ENCODE peak calls at places on chromosomes 16 and 17, in eight cellular contexts. D is body of pancreas, I is A549, U is sigmoid colon, V is prostate gland, H is breast epithelium, W is gastrocnemius medialis, Z is IMR-90. C is an unnamed sample. For H3K9me3 and H3K4me1, the result is how much of the 10 kb centered on the place peaks cover.

GRCh38 chr17:66431910-66432309 is 129.5 kb downstream of the PRKCA start:
- DNase-seq in I (peak), D (no peak), V (no peak), Z (peak), U (no peak), W (no peak), H (no peak), C (no peak)

GRCh38 chr17:16013943-16014407 is 14.4 kb downstream of the TTC19 start:
- DNase-seq in H (no peak), Z (peak), D (no peak), V (no peak), I (peak), W (no peak), U (no peak), C (no peak)

GRCh38 chr17:27532269-27533067 is 76.2 kb downstream of the KSR1 start:
- DNase-seq in Z (peak), V (no peak), I (no peak), U (peak), W (peak), H (no peak), D (peak), C (no peak)

GRCh38 chr17:21388066-21388465 is 11.9 kb downstream of the KCNJ12 start:
- DNase-seq in W (no peak), V (no peak), U (no peak), Z (no peak), D (no peak), H (no peak), I (no peak), C (no peak)

GRCh38 chr16:22423716-22424115 is 49.3 kb upstream of the CDR2 start:
- DNase-seq in W (no peak), U (no peak), H (no peak), D (no peak), I (no peak), Z (no peak), V (no peak), C (no peak)

GRCh38 chr16:49277386-49277742 is 4.3 kb downstream of the CBLN1 start:
- DNase-seq in Z (no peak), V (no peak), W (no peak), U (no peak), D (no peak), H (no peak), I (no peak), C (no peak)

GRCh38 chr17:7997186-7997585 is 5.2 kb upstream of the GUCY2D start:
- DNase-seq in Z (peak), H (no peak), V (no peak), I (peak), D (peak), U (peak), W (peak), C (no peak)

GRCh38 chr16:89655062-89655643 is 2.4 kb downstream of the CHMP1A start:
- DNase-seq in I (no peak), U (no peak), D (no peak), Z (no peak), H (no peak), V (no peak), W (no peak), C (no peak)

GRCh38 chr17:57370051-57370581 is 113.8 kb downstream of the MSI2 start:
- DNase-seq in Z (peak), W (no peak), V (no peak), I (peak), U (no peak), H (no peak), D (no peak), C (no peak)

GRCh38 chr17:27473748-27474609 is 17.7 kb downstream of the KSR1 start:
- DNase-seq in U (peak), I (no peak), V (peak), Z (no peak), W (no peak), H (no peak), D (peak), C (no peak)

GRCh38 chr16:77600555-77600954 is 121.8 kb upstream of the NUDT7 start:
- DNase-seq in I (no peak), U (no peak), H (no peak), D (no peak), W (no peak), Z (no peak), V (no peak), C (no peak)

GRCh38 chr17:44345497-44346026 is 460 bp downstream of the GRN start:
- DNase-seq in D (peak), V (peak), U (no peak), Z (peak), I (peak), H (peak), W (peak), C (no peak)

GRCh38 chr16:69311533-69312388 is 611 bp downstream of the VPS4A start:
- DNase-seq in H (peak), Z (no peak), I (peak), W (no peak), V (no peak), U (peak), D (peak), C (no peak)

GRCh38 chr16:3074860-3075545 is 9.6 kb downstream of the IL32 start:
- DNase-seq in W (peak), H (no peak), V (no peak), U (no peak), Z (no peak), D (no peak), I (no peak), C (no peak)

GRCh38 chr16:27579086-27579980 is 29.4 kb downstream of the KATNIP start:
- DNase-seq in W (no peak), I (no peak), Z (peak), V (no peak), U (peak), H (no peak), D (peak), C (no peak)

GRCh38 chr16:51641191-51641765 is 490.2 kb upstream of the SALL1 start:
- DNase-seq in I (no peak), D (no peak), Z (no peak), U (no peak), H (no peak), V (no peak), W (no peak), C (peak)

GRCh38 chr17:37708616-37709212 is 36.1 kb downstream of the HNF1B start:
- DNase-seq in I (peak), V (no peak), W (no peak), U (no peak), H (no peak), D (peak), Z (peak), C (no peak)

GRCh38 chr17:79990051-79990592 is 45.5 kb downstream of the TBC1D16 start:
- DNase-seq in W (no peak), I (no peak), H (no peak), D (peak), V (no peak), U (no peak), Z (no peak), C (no peak)

GRCh38 chr17:36602030-36602737 is 801 bp downstream of the MRM1 start:
- DNase-seq in D (no peak), Z (peak), I (no peak), V (no peak), H (no peak), U (no peak), W (no peak), C (no peak)

GRCh38 chr16:85286970-85287814 is 174.9 kb upstream of the CIBAR2 start:
- DNase-seq in H (no peak), I (no peak), W (peak), D (no peak), V (no peak), Z (peak), U (peak), C (no peak)

GRCh38 chr16:85285681-85286065 is 173.4 kb upstream of the CIBAR2 start:
- DNase-seq in Z (no peak), H (peak), I (no peak), D (no peak), V (no peak), U (no peak), W (no peak), C (no peak)

GRCh38 chr16:85284138-85284897 is 172.0 kb upstream of the CIBAR2 start:
- DNase-seq in Z (no peak), D (no peak), U (no peak), W (no peak), V (no peak), I (no peak), H (no peak), C (no peak)

GRCh38 chr16:85288341-85288868 is 176.1 kb upstream of the CIBAR2 start:
- DNase-seq in V (no peak), U (no peak), I (no peak), H (no peak), D (no peak), W (no peak), Z (no peak), C (no peak)

DNA sequence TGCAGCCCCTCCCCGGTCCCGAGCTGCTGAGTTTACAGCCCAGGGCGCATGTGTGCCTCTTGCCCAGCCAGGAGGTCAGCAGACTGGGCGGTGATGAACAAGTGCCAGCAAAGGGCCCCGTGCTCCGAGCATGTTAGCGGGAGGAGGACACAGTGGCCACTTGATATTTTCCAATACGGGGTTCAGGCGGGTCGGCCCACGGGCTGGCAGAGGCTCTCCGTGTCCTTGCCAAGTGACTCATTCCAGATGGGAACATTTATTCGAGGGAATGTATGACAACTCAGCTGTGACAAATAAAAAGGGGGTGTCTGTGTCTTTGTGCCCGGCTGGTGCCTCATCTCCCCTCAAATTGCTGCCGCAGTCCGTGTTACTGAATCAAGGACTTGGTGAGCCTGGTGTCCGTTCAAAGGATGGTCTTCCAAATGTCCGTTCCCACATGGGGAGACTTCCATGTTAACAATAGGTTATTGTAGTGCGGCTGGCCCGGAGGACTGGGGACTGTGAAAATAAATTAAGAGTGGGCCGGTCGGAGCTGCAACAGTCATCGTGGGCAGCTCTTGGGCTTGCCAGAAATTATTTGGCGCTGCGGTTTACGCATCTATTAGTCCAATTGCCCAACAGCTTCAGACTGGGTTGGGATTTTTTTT is 173.9 kb upstream of the CIBAR2 start:
- DNase-seq in D (peak), U (peak), V (peak), Z (peak), W (peak), H (peak), I (no peak), C (no peak)
- TF ChIP-seq POLR2A in D (no peak), U (no peak), V (no peak), Z (no peak), W (peak), H (no peak), I (no peak), C (no peak)

GRCh38 chr16:35144212-35144932 is 1685.0 kb downstream of the TP53TG3F start:
- DNase-seq in U (no peak), V (no peak), D (no peak), Z (no peak), I (no peak), W (no peak), H (no peak), C (no peak)

GRCh38 chr16:35142147-35142808 is 1682.9 kb downstream of the TP53TG3F start:
- DNase-seq in I (no peak), V (no peak), Z (no peak), W (no peak), H (no peak), U (no peak), D (no peak), C (no peak)

GRCh38 chr16:35142809-35143192 is 1683.4 kb downstream of the TP53TG3F start:
- DNase-seq in D (no peak), Z (no peak), I (no peak), H (no peak), W (no peak), V (no peak), U (no peak), C (no peak)

GRCh38 chr16:35140293-35140986 is 1681.0 kb downstream of the TP53TG3F start:
- DNase-seq in U (no peak), Z (no peak), W (no peak), H (no peak), D (no peak), I (no peak), V (no peak), C (no peak)

GRCh38 chr16:35141303-35141702 is 1681.9 kb downstream of the TP53TG3F start:
- DNase-seq in U (no peak), W (no peak), V (no peak), Z (no peak), H (no peak), I (no peak), D (no peak), C (no peak)
- H3K9me3 ChIP-seq in U (under half), W (under half), V (under half), Z (under half), H (half or more), I (under half), D (under half), C (under half)

DNA sequence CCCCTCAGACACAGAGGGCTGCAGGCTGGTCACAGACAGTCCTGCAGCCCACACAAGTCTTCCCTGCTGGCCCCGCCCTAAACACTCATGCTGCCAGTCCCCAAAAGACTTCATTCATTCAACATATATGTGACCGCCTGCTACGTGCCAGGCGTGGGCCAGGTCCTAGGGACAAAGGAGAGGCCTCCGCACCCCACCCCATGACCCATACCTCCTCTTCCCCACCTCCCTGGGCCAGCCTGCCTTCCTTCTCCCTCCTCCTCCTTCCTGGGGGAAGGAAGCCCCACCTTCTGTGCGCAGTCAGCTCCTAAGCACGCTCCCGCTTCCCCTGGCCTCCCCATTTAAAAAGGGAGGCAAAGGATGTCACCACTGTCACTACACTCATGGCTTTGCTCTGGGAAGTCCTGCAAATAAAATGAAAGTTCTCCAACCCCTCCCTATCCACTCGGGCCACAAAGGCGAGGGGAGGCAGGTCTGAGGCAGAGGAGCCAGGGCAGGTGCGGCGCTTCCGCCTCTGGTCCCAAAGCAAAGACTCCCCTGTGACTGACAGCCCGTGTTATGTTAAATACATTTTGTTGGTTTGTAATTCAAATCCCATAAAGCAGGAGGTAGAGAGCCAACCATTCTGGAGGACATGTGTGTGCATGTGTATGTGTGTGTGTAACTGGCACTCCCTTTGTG is 9.0 kb downstream of the DNAAF8 start:
- DNase-seq in H (no peak), Z (no peak), U (no peak), I (no peak), W (no peak), V (no peak), D (no peak), C (no peak)
- H3K4me1 ChIP-seq in H (under half), Z (under half), U (under half), I (under half), W (under half), V (under half), D (under half), C (under half)

GRCh38 chr17:74776044-74776962 is at the start of gene NAT9:
- DNase-seq in H (peak), U (peak), I (peak), Z (peak), D (peak), V (peak), W (peak), C (no peak)
- TF ChIP-seq POLR2A in H (peak), U (no peak), I (peak), Z (peak), D (peak), V (peak), W (peak), C (no peak)

C was measured in vagina.